ENCODE peak calls at places on chromosome 20, in four cellular contexts. R is H9, H is trophoblast cell, D is H1. W is an unnamed sample.
A peak's percentile ranks its signal among the peaks of the same experiment; 100 is the strongest.

GRCh38 chr20:20002101-20002998 is 14.8 kb upstream of the NAA20 start:
- DNase-seq in R (no peak), H (no peak), D (no peak), W (no peak)

GRCh38 chr20:17782768-17783167 is 83.0 kb downstream of the BANF2 start:
- DNase-seq in R (no peak), D (no peak), H (no peak), W (no peak)

GRCh38 chr20:22453244-22454080 is 130.9 kb downstream of the FOXA2 start:
- DNase-seq in R (no peak), D (no peak), H (no peak), W (peak; percentile 50)

GRCh38 chr20:35711588-35712209 is 12.5 kb downstream of the ROMO1 start:
- DNase-seq in H (no peak), D (peak; percentile 33), R (no peak), W (no peak)

GRCh38 chr20:32982617-32983458 is 21.4 kb downstream of the SUN5 start:
- DNase-seq in D (no peak), H (no peak), R (no peak), W (peak; percentile 50)

GRCh38 chr20:53926428-53927028 is 143.9 kb downstream of the BCAS1 start:
- DNase-seq in D (no peak), R (no peak), H (peak; percentile 68), W (peak; percentile 45)

GRCh38 chr20:381581-382290 is 1.2 kb downstream of the TRIB3 start:
- DNase-seq in R (peak; percentile 68), H (no peak), D (peak; percentile 64), W (peak; percentile 78)

GRCh38 chr20:2746636-2747265 is 53.7 kb downstream of the CPXM1 start:
- DNase-seq in H (no peak), R (no peak), D (no peak), W (no peak)

GRCh38 chr20:20367681-20368413 is at the start of gene INSM1:
- DNase-seq in D (no peak), H (no peak), R (peak; percentile 80), W (peak; percentile 40)

GRCh38 chr20:42611423-42611822 is 578.3 kb downstream of the PTPRT start:
- DNase-seq in D (no peak), R (no peak), H (no peak), W (no peak)

GRCh38 chr20:54133434-54134427 is 40.1 kb downstream of the CYP24A1 start:
- DNase-seq in D (no peak), H (peak; percentile 62), R (no peak), W (peak; percentile 26)

GRCh38 chr20:42763015-42763414 is 426.7 kb downstream of the PTPRT start:
- DNase-seq in H (no peak), R (no peak), D (no peak), W (no peak)

GRCh38 chr20:717817-718216 is 42.2 kb upstream of the SCRT2 start:
- DNase-seq in D (no peak), H (no peak), R (no peak), W (no peak)

GRCh38 chr20:62942456-62942855 is 4.5 kb downstream of the GID8 start:
- DNase-seq in H (no peak), D (no peak), R (no peak), W (no peak)
- H3K79me2 ChIP-seq in H (peaks cover 19% of the 10 kb centered on the region), D (peaks cover 28% of the 10 kb centered on the region), R (peaks cover 32% of the 10 kb centered on the region), W (peaks cover 35% of the 10 kb centered on the region)

GRCh38 chr20:57439432-57439831 is 48.2 kb downstream of the RBM38 start:
- DNase-seq in R (no peak), D (no peak), H (no peak), W (no peak)

GRCh38 chr20:57438552-57438951 is 47.4 kb downstream of the RBM38 start:
- DNase-seq in R (no peak), D (no peak), H (no peak), W (no peak)

GRCh38 chr20:57440678-57441509 is 49.7 kb downstream of the RBM38 start:
- DNase-seq in H (no peak), D (no peak), R (peak; percentile 53), W (peak; percentile 52)

GRCh38 chr20:57441510-57442154 is 50.4 kb downstream of the RBM38 start:
- DNase-seq in H (no peak), D (no peak), R (no peak), W (no peak)

GRCh38 chr20:57439993-57440392 is 48.8 kb downstream of the RBM38 start:
- DNase-seq in H (no peak), D (no peak), R (no peak), W (no peak)
- H3K18ac ChIP-seq in H (no peak overlapping the region), D (no peak overlapping the region), R (no peak overlapping the region), W (no peak overlapping the region)

GRCh38 chr20:57566399-57566798 is 5.5 kb downstream of the PCK1 start:
- DNase-seq in D (no peak), R (no peak), H (no peak), W (no peak)

GRCh38 chr20:57567471-57568079 is 6.7 kb downstream of the PCK1 start:
- DNase-seq in H (no peak), R (no peak), D (no peak), W (no peak)

GRCh38 chr20:57568960-57569359 is 8.1 kb downstream of the PCK1 start:
- DNase-seq in D (no peak), R (no peak), H (no peak), W (no peak)

GRCh38 chr20:57566803-57567459 is 6.0 kb downstream of the PCK1 start:
- DNase-seq in H (no peak), D (no peak), R (no peak), W (no peak)

GRCh38 chr20:57568088-57568896 is 7.4 kb downstream of the PCK1 start:
- DNase-seq in R (no peak), H (no peak), D (no peak), W (no peak)
- H3K79me2 ChIP-seq in R (no peaks in the 10 kb centered on the region), H (no peaks in the 10 kb centered on the region), D (no peaks in the 10 kb centered on the region), W (no peaks in the 10 kb centered on the region)

DNA sequence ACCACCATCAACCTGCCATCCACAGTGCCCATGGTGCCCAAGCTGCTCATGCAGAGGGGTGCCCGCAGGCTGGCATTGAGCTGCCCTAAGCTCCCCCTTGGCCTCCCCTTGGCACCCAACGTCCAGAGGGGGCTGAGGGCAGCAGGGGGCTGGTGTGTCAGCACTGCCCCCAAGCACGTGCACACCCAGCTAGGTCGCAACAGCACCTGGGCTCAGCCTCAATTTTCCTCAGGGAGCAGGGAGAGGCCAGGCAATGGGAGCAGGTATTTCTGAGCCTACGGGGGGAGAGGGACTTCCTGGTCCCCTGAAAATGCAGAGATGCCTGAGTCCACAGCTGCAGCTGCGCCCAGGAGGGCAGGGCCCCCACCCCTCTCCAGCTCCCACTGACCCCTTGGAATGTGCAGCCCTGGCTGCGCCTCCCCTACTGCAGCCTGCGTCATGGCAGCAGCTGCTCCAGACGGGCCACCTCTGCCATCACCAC is 204.2 kb downstream of the ANKRD60 start:
- DNase-seq in D (no peak), H (no peak), R (no peak), W (no peak)
- H3K18ac ChIP-seq in D (no peak overlapping the region), H (no peak overlapping the region), R (no peak overlapping the region), W (no peak overlapping the region)

GRCh38 chr20:63864545-63864977 is 509 bp upstream of the TPD52L2 start:
- DNase-seq in R (no peak), D (no peak), H (no peak), W (no peak)
- H3K79me2 ChIP-seq in R (peaks cover 5% of the 10 kb centered on the region), D (no peaks in the 10 kb centered on the region), H (peaks cover 9% of the 10 kb centered on the region), W (peaks cover 22% of the 10 kb centered on the region)

DNA sequence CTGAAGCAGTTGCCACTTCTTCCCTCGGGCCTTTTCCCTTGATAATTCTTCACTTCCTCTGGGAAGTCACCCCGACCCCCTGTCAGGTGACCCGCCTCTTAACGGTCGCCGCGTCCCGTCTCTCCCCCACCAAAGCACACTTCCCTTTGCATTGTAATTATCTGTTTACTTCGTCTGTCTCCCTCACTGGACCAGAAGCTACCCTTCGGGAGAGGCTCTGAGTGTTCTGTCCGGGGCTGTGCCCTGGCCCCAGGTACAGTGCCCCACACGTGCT is 771 bp upstream of the SNAI1 start:
- DNase-seq in R (no peak), H (no peak), D (no peak), W (no peak)
- H3K18ac ChIP-seq in R (peak overlapping the region; percentile 29), H (peak overlapping the region; percentile 60), D (no peak overlapping the region), W (no peak overlapping the region)

DNA sequence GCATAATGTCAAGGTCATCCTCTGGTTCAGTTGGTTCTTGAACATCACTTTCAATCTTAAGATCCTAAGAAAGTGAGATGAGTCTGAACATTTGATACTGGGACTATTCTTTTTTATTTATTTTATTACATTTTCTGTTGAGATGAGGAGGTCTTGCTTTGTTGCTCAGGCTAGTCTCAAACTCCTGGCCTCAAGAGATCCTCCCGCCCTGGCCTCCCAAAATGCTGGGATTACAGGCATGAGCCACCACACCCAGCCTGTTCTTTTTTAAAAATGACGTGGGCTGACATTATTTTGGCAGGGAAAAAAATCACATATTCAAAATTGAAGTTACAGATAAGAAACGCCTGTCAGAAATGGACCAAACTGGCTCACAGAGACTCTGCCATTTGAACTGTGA is 13.5 kb downstream of the EIF2S2 start:
- DNase-seq in H (no peak), R (no peak), D (no peak), W (no peak)
- H3K79me2 ChIP-seq in H (no peaks in the 10 kb centered on the region), R (no peaks in the 10 kb centered on the region), D (peaks cover 6% of the 10 kb centered on the region), W (peaks cover 15% of the 10 kb centered on the region)